ENCODE peak calls at places on chromosomes 11 and 22, in ten cellular contexts. H is substantia nigra; V is stimulated activated CD8-positive, alpha-beta memory T cell treated with anti-CD3 and anti-CD28 coated beads, Interleukin-15, amount 100 ng/mL, for 1 hour; N is NCI-H345; T is GM12892; E is prostate gland; W is stimulated activated CD4-positive, alpha-beta T cell treated with anti-CD3 and anti-CD28 coated beads, Interleukin-4, amount 100 ng/mL, for 48 hours; U is choroid plexus epithelial cell; D is amniotic stem cell; Z is activated CD8-positive, alpha-beta memory T cell treated with anti-CD3 and anti-CD28 coated beads, Interleukin-2, amount 10 ng/mL, durations not matched to agents 7 days and 5 days. L is an unnamed sample.

GRCh38 chr11:130786987-130787688 is 129.1 kb downstream of the SNX19 start:
- DNase-seq in W (no peak), E (no peak), D (no peak), N (no peak), T (no peak), Z (no peak), H (no peak), U (no peak), V (no peak), L (no peak)

GRCh38 chr11:72924568-72925190 is 110.5 kb downstream of the ATG16L2 start:
- DNase-seq in W (no peak), U (peak; percentile 80), V (no peak), N (no peak), E (no peak), T (no peak), H (no peak), D (no peak), Z (no peak), L (no peak)

GRCh38 chr22:47063606-47064005 is 301.2 kb downstream of the TBC1D22A start:
- DNase-seq in E (no peak), H (no peak), T (no peak), D (no peak), V (no peak), W (no peak), N (no peak), U (no peak), Z (no peak), L (no peak)

GRCh38 chr11:10778217-10778970 is 27.3 kb downstream of the CTR9 start:
- DNase-seq in E (no peak), Z (no peak), T (no peak), H (no peak), W (no peak), V (no peak), D (no peak), U (peak; percentile 89), N (no peak), L (no peak)

GRCh38 chr11:289706-290620 is 1.0 kb downstream of the PGGHG start:
- DNase-seq in T (no peak), D (no peak), W (no peak), U (no peak), H (no peak), Z (no peak), E (no peak), N (no peak), V (no peak), L (no peak)

GRCh38 chr11:134346101-134346975 is 14.6 kb downstream of the GLB1L2 start:
- DNase-seq in T (no peak), V (no peak), Z (peak; percentile 36), U (no peak), H (no peak), W (no peak), D (no peak), N (peak; percentile 13), E (no peak), L (no peak)

GRCh38 chr11:108703916-108704315 is 39.0 kb downstream of the DDX10 start:
- DNase-seq in V (no peak), W (no peak), H (no peak), N (no peak), Z (no peak), D (no peak), E (no peak), U (no peak), T (no peak), L (no peak)

GRCh38 chr11:43504316-43504950 is 145.7 kb downstream of the TTC17 start:
- DNase-seq in N (peak; percentile 21), W (no peak), H (no peak), E (no peak), T (no peak), Z (peak; percentile 37), D (no peak), U (peak; percentile 56), V (no peak), L (no peak)

GRCh38 chr11:80592546-80592945 is 1151.7 kb upstream of the TENM4 start:
- DNase-seq in V (no peak), W (no peak), H (no peak), D (no peak), E (no peak), U (no peak), Z (no peak), T (no peak), N (no peak), L (no peak)

L was measured in hippocampal formation.